ENCODE peak calls at places on chromosomes 2 and 18, in five cellular contexts. B is OCI-LY7; O is hypothalamus; P is effector memory CD8-positive, alpha-beta T cell; I is KBM-7. J is an unnamed sample.

GRCh38 chr2:26978061-26978596 is 7.7 kb downstream of the MAPRE3 start:
- DNase-seq in B (no peak), O (no peak), P (no peak), I (no peak), J (no peak)

GRCh38 chr18:9401166-9401565 is 66.6 kb downstream of the TWSG1 start:
- DNase-seq in B (no peak), O (no peak), P (no peak), I (no peak), J (no peak)

GRCh38 chr2:124112255-124112654 is 87.2 kb downstream of the CNTNAP5 start:
- DNase-seq in B (no peak), O (no peak), P (no peak), I (no peak), J (no peak)

GRCh38 chr2:215680605-215681598 is 245.0 kb upstream of the FN1 start:
- DNase-seq in B (no peak), O (no peak), P (no peak), I (peak), J (peak)

GRCh38 chr2:84314250-84314649 is 144.8 kb downstream of the SUCLG1 start:
- DNase-seq in B (no peak), O (no peak), P (no peak), I (no peak), J (no peak)

GRCh38 chr18:24603151-24603550 is 142.7 kb downstream of the HRH4 start:
- DNase-seq in B (no peak), O (no peak), P (no peak), I (no peak), J (no peak)

GRCh38 chr2:217790681-217791392 is 212.0 kb downstream of the TNS1 start:
- DNase-seq in B (no peak), O (no peak), P (no peak), I (no peak), J (no peak)

GRCh38 chr18:2529154-2529553 is 42.2 kb downstream of the METTL4 start:
- DNase-seq in B (no peak), O (no peak), P (no peak), I (no peak), J (no peak)

GRCh38 chr2:222969491-222969890 is 82.5 kb upstream of the KCNE4 start:
- DNase-seq in B (no peak), O (no peak), P (no peak), I (no peak), J (no peak)

GRCh38 chr18:72692595-72692994 is 148.5 kb upstream of the CBLN2 start:
- DNase-seq in B (no peak), O (no peak), P (no peak), I (no peak), J (no peak)

GRCh38 chr2:238658820-238659219 is 189.1 kb upstream of the TWIST2 start:
- DNase-seq in B (no peak), O (no peak), P (no peak), I (no peak), J (no peak)

GRCh38 chr2:66762761-66763160 is 327.8 kb downstream of the MEIS1 start:
- DNase-seq in B (no peak), O (no peak), P (no peak), I (no peak), J (no peak)

GRCh38 chr2:188243381-188243780 is 48.3 kb upstream of the GULP1 start:
- DNase-seq in B (no peak), O (no peak), P (no peak), I (no peak), J (no peak)

GRCh38 chr2:221377061-221377460 is 195.0 kb downstream of the EPHA4 start:
- DNase-seq in B (no peak), O (no peak), P (no peak), I (no peak), J (no peak)

GRCh38 chr2:152525277-152525838 is 190.4 kb downstream of the FMNL2 start:
- DNase-seq in B (no peak), O (no peak), P (no peak), I (no peak), J (no peak)

GRCh38 chr2:120516323-120517314 is 170.7 kb downstream of the INHBB start:
- DNase-seq in B (no peak), O (no peak), P (no peak), I (no peak), J (no peak)

GRCh38 chr18:23183356-23184150 is 48.3 kb downstream of the CABLES1 start:
- DNase-seq in B (no peak), O (no peak), P (no peak), I (no peak), J (no peak)

GRCh38 chr18:27735117-27735516 is 441.8 kb downstream of the CDH2 start:
- DNase-seq in B (no peak), O (no peak), P (no peak), I (no peak), J (no peak)

J was measured in T-cell.